ENCODE peak calls at places on chromosomes 7 and 10, in five cellular contexts. One of them, this sample, is unnamed. For H3K9me3, the result is how much of the 10 kb centered on the place peaks cover.

GRCh38 chr7:24722386-24723177 is 34.7 kb downstream of the GSDME start:
- DNase-seq in tibial artery: no peak
- DNase-seq in CD4-positive, alpha-beta T cell: no peak
- DNase-seq in trophoblast cell: no peak
- DNase-seq in endodermal cell: peak
- DNase-seq in this sample: no peak

GRCh38 chr7:155576900-155577508 is 30.6 kb upstream of the CNPY1 start:
- DNase-seq in tibial artery: no peak
- DNase-seq in endodermal cell: peak
- DNase-seq in trophoblast cell: no peak
- DNase-seq in CD4-positive, alpha-beta T cell: no peak
- DNase-seq in this sample: peak

GRCh38 chr10:95374597-95375209 is 83.9 kb upstream of the PDLIM1 start:
- DNase-seq in CD4-positive, alpha-beta T cell: no peak
- DNase-seq in trophoblast cell: peak
- DNase-seq in tibial artery: peak
- DNase-seq in endodermal cell: peak
- DNase-seq in this sample: peak

GRCh38 chr10:84012831-84013458 is 126.4 kb upstream of the GHITM start:
- DNase-seq in endodermal cell: no peak
- DNase-seq in CD4-positive, alpha-beta T cell: no peak
- DNase-seq in trophoblast cell: no peak
- DNase-seq in tibial artery: no peak
- DNase-seq in this sample: no peak

GRCh38 chr10:121637437-121637836 is 39.2 kb upstream of the FGFR2 start:
- DNase-seq in CD4-positive, alpha-beta T cell: no peak
- DNase-seq in trophoblast cell: no peak
- DNase-seq in tibial artery: no peak
- DNase-seq in endodermal cell: no peak
- DNase-seq in this sample: no peak

GRCh38 chr7:133436014-133436428 is 183.1 kb downstream of the EXOC4 start:
- DNase-seq in endodermal cell: no peak
- DNase-seq in trophoblast cell: no peak
- DNase-seq in CD4-positive, alpha-beta T cell: no peak
- DNase-seq in tibial artery: no peak
- DNase-seq in this sample: peak

GRCh38 chr7:127680983-127681382 is 29.0 kb downstream of the SND1 start:
- DNase-seq in CD4-positive, alpha-beta T cell: no peak
- DNase-seq in endodermal cell: no peak
- DNase-seq in trophoblast cell: no peak
- DNase-seq in tibial artery: no peak
- DNase-seq in this sample: no peak

GRCh38 chr10:32210306-32211045 is 136.5 kb downstream of the EPC1 start:
- DNase-seq in CD4-positive, alpha-beta T cell: no peak
- DNase-seq in endodermal cell: peak
- DNase-seq in trophoblast cell: peak
- DNase-seq in tibial artery: no peak
- DNase-seq in this sample: no peak

GRCh38 chr10:24465899-24466615 is 257.1 kb downstream of the KIAA1217 start:
- DNase-seq in tibial artery: no peak
- DNase-seq in trophoblast cell: peak
- DNase-seq in CD4-positive, alpha-beta T cell: no peak
- DNase-seq in endodermal cell: no peak
- DNase-seq in this sample: no peak

GRCh38 chr7:6615853-6616555 is 594 bp downstream of the ZNF853 start:
- DNase-seq in trophoblast cell: no peak
- DNase-seq in tibial artery: no peak
- DNase-seq in endodermal cell: peak
- DNase-seq in CD4-positive, alpha-beta T cell: no peak
- DNase-seq in this sample: no peak

GRCh38 chr7:149525280-149525679 is 27.7 kb upstream of the ZNF746 start:
- DNase-seq in tibial artery: no peak
- DNase-seq in trophoblast cell: no peak
- DNase-seq in endodermal cell: no peak
- DNase-seq in CD4-positive, alpha-beta T cell: no peak
- DNase-seq in this sample: no peak

GRCh38 chr7:149532654-149533053 is 35.0 kb upstream of the ZNF746 start:
- DNase-seq in endodermal cell: no peak
- DNase-seq in trophoblast cell: no peak
- DNase-seq in CD4-positive, alpha-beta T cell: no peak
- DNase-seq in tibial artery: no peak
- DNase-seq in this sample: no peak

GRCh38 chr7:149529136-149529718 is 31.6 kb upstream of the ZNF746 start:
- DNase-seq in endodermal cell: no peak
- DNase-seq in CD4-positive, alpha-beta T cell: no peak
- DNase-seq in trophoblast cell: no peak
- DNase-seq in tibial artery: no peak
- DNase-seq in this sample: no peak

GRCh38 chr7:149524399-149524798 is 26.8 kb upstream of the ZNF746 start:
- DNase-seq in trophoblast cell: no peak
- DNase-seq in endodermal cell: no peak
- DNase-seq in tibial artery: no peak
- DNase-seq in CD4-positive, alpha-beta T cell: no peak
- DNase-seq in this sample: no peak

DNA sequence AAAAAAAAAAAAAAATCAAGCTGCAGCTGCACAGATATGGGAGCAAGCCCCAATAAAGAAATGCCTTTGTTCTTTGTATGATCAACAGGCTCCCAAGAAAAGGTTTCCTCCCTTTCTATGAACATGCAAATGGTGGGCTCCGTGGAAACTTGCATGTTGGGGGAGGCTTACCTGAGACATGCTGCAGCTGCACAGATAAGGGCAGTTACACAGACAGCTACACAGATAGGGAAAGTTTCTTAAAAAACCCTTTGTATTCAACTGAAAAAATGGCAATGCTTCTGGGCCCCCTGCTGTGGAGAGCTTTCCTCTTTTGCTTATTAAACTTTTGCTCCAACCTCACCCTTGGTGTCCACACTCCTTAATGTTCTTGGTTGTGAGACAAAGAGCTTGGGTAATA is 29.8 kb upstream of the ZNF746 start:
- DNase-seq in tibial artery: no peak
- DNase-seq in CD4-positive, alpha-beta T cell: no peak
- DNase-seq in endodermal cell: no peak
- DNase-seq in trophoblast cell: no peak
- DNase-seq in this sample: no peak
- H3K9me3 ChIP-seq in tibial artery: under half
- H3K9me3 ChIP-seq in CD4-positive, alpha-beta T cell: under half
- H3K9me3 ChIP-seq in endodermal cell: half or more
- H3K9me3 ChIP-seq in trophoblast cell: under half
- H3K9me3 ChIP-seq in this sample: under half

DNA sequence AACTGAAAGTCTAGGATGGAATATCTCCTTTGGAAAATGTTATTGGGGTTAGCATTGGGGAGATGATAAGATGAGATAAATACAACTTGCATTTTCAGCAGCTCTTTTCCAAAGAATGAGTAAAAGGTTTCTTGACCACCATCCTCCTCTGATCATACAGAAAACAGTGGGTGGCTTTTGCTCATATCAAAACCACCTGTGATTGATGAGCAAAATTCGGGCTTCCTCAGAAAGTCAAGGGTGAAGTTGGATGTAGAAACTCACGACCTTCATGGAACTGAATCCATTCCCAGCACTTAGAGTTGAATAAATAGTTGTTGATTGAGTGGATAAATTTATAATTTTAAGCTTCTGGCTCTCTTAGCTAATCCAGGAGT is 158.4 kb downstream of the DNAJB6 start:
- DNase-seq in CD4-positive, alpha-beta T cell: no peak
- DNase-seq in tibial artery: no peak
- DNase-seq in endodermal cell: no peak
- DNase-seq in trophoblast cell: no peak
- DNase-seq in this sample: no peak
- H3K9me3 ChIP-seq in CD4-positive, alpha-beta T cell: under half
- H3K9me3 ChIP-seq in tibial artery: under half
- H3K9me3 ChIP-seq in endodermal cell: under half
- H3K9me3 ChIP-seq in trophoblast cell: under half
- H3K9me3 ChIP-seq in this sample: under half

GRCh38 chr7:3956949-3957348 is 655.9 kb downstream of the SDK1 start:
- DNase-seq in trophoblast cell: no peak
- DNase-seq in CD4-positive, alpha-beta T cell: no peak
- DNase-seq in endodermal cell: no peak
- DNase-seq in tibial artery: no peak
- DNase-seq in this sample: no peak

GRCh38 chr7:3957735-3958491 is 656.9 kb downstream of the SDK1 start:
- DNase-seq in endodermal cell: no peak
- DNase-seq in CD4-positive, alpha-beta T cell: no peak
- DNase-seq in trophoblast cell: no peak
- DNase-seq in tibial artery: no peak
- DNase-seq in this sample: no peak

GRCh38 chr7:3959364-3959763 is 658.3 kb downstream of the SDK1 start:
- DNase-seq in trophoblast cell: no peak
- DNase-seq in endodermal cell: no peak
- DNase-seq in CD4-positive, alpha-beta T cell: no peak
- DNase-seq in tibial artery: no peak
- DNase-seq in this sample: no peak

GRCh38 chr7:3961857-3962503 is 660.9 kb downstream of the SDK1 start:
- DNase-seq in trophoblast cell: no peak
- DNase-seq in CD4-positive, alpha-beta T cell: no peak
- DNase-seq in tibial artery: no peak
- DNase-seq in endodermal cell: no peak
- DNase-seq in this sample: no peak

DNA sequence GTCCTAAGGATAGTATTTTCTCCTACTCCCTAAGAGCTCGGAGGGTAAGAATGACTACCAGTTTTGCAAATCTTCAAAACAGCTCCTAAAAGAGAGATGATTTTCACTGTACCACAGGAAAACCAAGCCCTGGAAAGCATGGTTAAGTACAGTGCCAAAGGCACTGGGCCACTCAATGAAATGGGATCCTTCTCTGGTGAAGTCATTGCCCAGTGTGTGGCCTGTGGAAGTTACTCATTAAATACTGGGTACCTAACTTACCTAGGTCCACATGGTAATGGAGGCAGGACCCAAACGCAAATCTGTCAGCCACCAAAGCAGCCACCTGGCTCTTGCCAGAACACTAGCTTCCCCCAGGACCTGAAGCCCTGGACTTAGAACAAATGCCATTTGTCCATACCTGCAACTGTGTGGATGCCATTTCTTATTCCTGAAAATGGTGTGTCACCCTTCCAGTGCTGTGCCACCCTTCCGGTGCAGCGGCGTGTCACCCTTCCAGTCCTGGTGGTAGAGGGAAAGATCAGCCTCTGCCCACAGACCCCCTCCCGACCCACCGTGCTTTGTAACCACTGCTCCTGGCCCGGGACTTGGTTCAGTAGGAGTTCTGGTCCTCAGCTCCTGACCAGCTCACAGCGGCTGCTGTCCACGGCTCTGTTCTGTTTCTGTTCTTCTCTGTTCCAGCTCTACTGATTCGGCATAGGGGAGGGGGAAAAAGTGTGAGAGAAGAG is 659.2 kb downstream of the SDK1 start:
- DNase-seq in CD4-positive, alpha-beta T cell: no peak
- DNase-seq in endodermal cell: no peak
- DNase-seq in trophoblast cell: no peak
- DNase-seq in tibial artery: no peak
- DNase-seq in this sample: no peak
- H3K9me3 ChIP-seq in CD4-positive, alpha-beta T cell: under half
- H3K9me3 ChIP-seq in endodermal cell: under half
- H3K9me3 ChIP-seq in trophoblast cell: under half
- H3K9me3 ChIP-seq in tibial artery: under half
- H3K9me3 ChIP-seq in this sample: under half

DNA sequence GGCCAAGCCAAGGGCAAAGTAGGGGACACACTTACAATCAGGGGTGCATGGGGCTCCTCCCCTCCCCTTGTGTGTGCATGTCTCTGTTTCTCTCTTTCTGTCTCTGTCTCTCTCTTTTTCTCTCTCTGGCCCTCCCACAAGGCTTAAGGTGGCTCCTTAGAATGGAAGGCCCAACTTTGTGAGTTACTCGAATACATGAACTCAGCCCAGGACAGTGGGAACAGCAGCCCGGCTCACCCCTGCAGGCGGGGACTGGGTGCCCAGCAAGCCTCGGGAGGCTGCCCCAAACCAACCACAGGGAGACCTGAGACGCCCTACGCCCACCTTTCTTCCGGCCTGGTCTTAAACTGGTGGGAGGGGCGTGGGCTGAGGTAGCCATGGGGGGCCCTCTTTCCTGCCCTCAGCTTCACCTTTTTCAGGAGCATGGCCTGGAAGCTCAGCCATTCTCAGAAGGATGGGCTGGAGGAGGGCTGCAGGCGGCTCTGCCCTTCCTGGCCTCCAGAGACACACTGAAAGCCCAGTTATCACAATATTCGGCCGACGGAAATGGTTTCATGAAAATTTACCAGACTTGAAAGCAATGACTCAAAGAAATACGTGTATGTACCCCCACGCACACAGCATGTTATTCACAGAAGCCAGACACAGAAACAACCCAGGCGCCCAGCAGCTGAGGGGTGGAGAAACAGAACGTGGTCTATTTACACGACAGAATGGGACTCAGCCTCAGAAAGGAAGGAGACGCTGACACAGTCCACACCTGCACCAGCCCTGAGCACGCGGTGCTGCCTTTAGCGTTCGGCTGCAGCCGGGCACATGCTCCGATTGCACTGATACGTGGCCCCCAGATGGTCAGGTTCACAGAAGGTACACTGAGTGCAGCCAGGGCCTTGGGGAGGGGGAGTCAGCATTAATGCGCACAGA is 229.5 kb downstream of the PTPRN2 start:
- DNase-seq in trophoblast cell: no peak
- DNase-seq in endodermal cell: peak
- DNase-seq in tibial artery: no peak
- DNase-seq in CD4-positive, alpha-beta T cell: no peak
- DNase-seq in this sample: peak
- H3K9me3 ChIP-seq in trophoblast cell: under half
- H3K9me3 ChIP-seq in endodermal cell: half or more
- H3K9me3 ChIP-seq in tibial artery: under half
- H3K9me3 ChIP-seq in CD4-positive, alpha-beta T cell: under half
- H3K9me3 ChIP-seq in this sample: under half

GRCh38 chr10:113690749-113691148 is 11.0 kb downstream of the CASP7 start:
- DNase-seq in tibial artery: no peak
- DNase-seq in endodermal cell: no peak
- DNase-seq in trophoblast cell: no peak
- DNase-seq in CD4-positive, alpha-beta T cell: no peak
- DNase-seq in this sample: no peak
- H3K9me3 ChIP-seq in tibial artery: under half
- H3K9me3 ChIP-seq in endodermal cell: under half
- H3K9me3 ChIP-seq in trophoblast cell: under half
- H3K9me3 ChIP-seq in CD4-positive, alpha-beta T cell: under half
- H3K9me3 ChIP-seq in this sample: under half

This sample was measured in aorta.